ENCODE peak calls at places on chromosome 17, in four cellular contexts. Q, X, K and W are unnamed samples.

GRCh38 chr17:72120878-72121163 is at the start of gene SOX9:
- DNase-seq in Q (peak; percentile 92), X (peak; percentile 72), K (peak; percentile 96), W (no peak)

GRCh38 chr17:62627219-62627903 is at the start of gene MRC2:
- DNase-seq in Q (peak; percentile 68), K (peak; percentile 92), X (peak; percentile 63), W (no peak)

GRCh38 chr17:50203589-50204345 is 2.3 kb upstream of the COL1A1 start:
- DNase-seq in X (no peak), K (no peak), Q (no peak), W (no peak)

GRCh38 chr17:17093764-17094163 is 51.5 kb downstream of the MPRIP start:
- DNase-seq in K (no peak), Q (no peak), X (no peak), W (no peak)

GRCh38 chr17:27854163-27854562 is 39.0 kb downstream of the LYRM9 start:
- DNase-seq in K (no peak), Q (no peak), X (no peak), W (no peak)

GRCh38 chr17:28078443-28079229 is 36.2 kb downstream of the NLK start:
- DNase-seq in K (no peak), X (no peak), Q (no peak), W (no peak)

GRCh38 chr17:17125136-17126084 is 80.7 kb downstream of the PLD6 start:
- DNase-seq in K (no peak), X (no peak), Q (no peak), W (no peak)

GRCh38 chr17:33366998-33367397 is 73.9 kb upstream of the ASIC2 start:
- DNase-seq in K (no peak), X (no peak), Q (no peak), W (no peak)

GRCh38 chr17:59829217-59830006 is 63.3 kb downstream of the TUBD1 start:
- DNase-seq in K (no peak), Q (no peak), X (no peak), W (no peak)

GRCh38 chr17:3543453-3543852 is 14.2 kb downstream of the TRPV3 start:
- DNase-seq in X (no peak), K (no peak), Q (no peak), W (no peak)

GRCh38 chr17:15262291-15263205 is 2.6 kb downstream of the PMP22 start:
- DNase-seq in Q (peak; percentile 77), K (peak; percentile 97), X (peak; percentile 27), W (peak; percentile 44)

GRCh38 chr17:16343569-16343968 is 9.7 kb downstream of the CENPV start:
- DNase-seq in K (no peak), X (no peak), Q (no peak), W (no peak)

GRCh38 chr17:50658602-50659001 is 23.9 kb downstream of the ABCC3 start:
- DNase-seq in X (no peak), K (no peak), Q (no peak), W (no peak)

GRCh38 chr17:68302066-68302564 is 10.8 kb downstream of the ARSG start:
- DNase-seq in K (no peak), Q (no peak), X (no peak), W (no peak)

GRCh38 chr17:3271072-3271848 is 26.9 kb downstream of the OR3A1 start:
- DNase-seq in X (no peak), K (no peak), Q (no peak), W (no peak)

GRCh38 chr17:59845595-59846390 is 47.0 kb downstream of the TUBD1 start:
- DNase-seq in K (peak; percentile 77), Q (peak; percentile 65), X (no peak), W (no peak)

GRCh38 chr17:10316986-10317834 is 55.6 kb downstream of the MYH13 start:
- DNase-seq in X (peak; percentile 50), K (peak; percentile 93), Q (peak; percentile 70), W (no peak)

GRCh38 chr17:50532452-50533024 is at the start of gene EPN3:
- DNase-seq in X (no peak), Q (no peak), K (peak; percentile 90), W (no peak)

GRCh38 chr17:82065193-82065637 is 389 bp downstream of the DUS1L start:
- DNase-seq in K (no peak), X (no peak), Q (no peak), W (no peak)

GRCh38 chr17:36923814-36924221 is 13.5 kb upstream of the LHX1 start:
- DNase-seq in X (no peak), K (no peak), Q (no peak), W (no peak)

GRCh38 chr17:70317416-70317815 is 148.1 kb downstream of the KCNJ2 start:
- DNase-seq in X (no peak), K (no peak), Q (no peak), W (no peak)

GRCh38 chr17:66541461-66542182 is 239.2 kb downstream of the PRKCA start:
- DNase-seq in Q (no peak), X (no peak), K (no peak), W (no peak)

GRCh38 chr17:80460286-80460881 is 16.0 kb downstream of the NPTX1 start:
- DNase-seq in K (no peak), X (no peak), Q (no peak), W (no peak)

GRCh38 chr17:4477286-4477791 is 21.3 kb upstream of the SPNS2 start:
- DNase-seq in X (no peak), K (no peak), Q (no peak), W (no peak)

GRCh38 chr17:48954300-48954755 is 9.7 kb upstream of the SNF8 start:
- DNase-seq in Q (no peak), K (no peak), X (no peak), W (no peak)

GRCh38 chr17:64536913-64537312 is 30.1 kb downstream of the CEP95 start:
- DNase-seq in X (no peak), K (no peak), Q (no peak), W (no peak)

GRCh38 chr17:82457790-82458129 is 781 bp upstream of the NARF start:
- DNase-seq in X (no peak), K (no peak), Q (no peak), W (no peak)

GRCh38 chr17:58702045-58702476 is 9.7 kb downstream of the RAD51C start:
- DNase-seq in K (no peak), Q (no peak), X (no peak), W (no peak)

GRCh38 chr17:12667299-12667958 is 1.7 kb downstream of the MYOCD start:
- DNase-seq in K (no peak), X (no peak), Q (no peak), W (no peak)

GRCh38 chr17:69012895-69013805 is 47.6 kb downstream of the ABCA9 start:
- DNase-seq in Q (no peak), K (no peak), X (no peak), W (no peak)

GRCh38 chr17:39239640-39240314 is 14.0 kb upstream of the STAC2 start:
- DNase-seq in K (no peak), Q (peak; percentile 56), X (no peak), W (peak; percentile 78)
- TF ChIP-seq CTCF in K (no peak), Q (no peak), X (peak; percentile 68), W (peak; percentile 66)

GRCh38 chr17:18156976-18157280 is 26.7 kb upstream of the ALKBH5 start:
- DNase-seq in X (no peak), Q (no peak), K (no peak), W (no peak)

GRCh38 chr17:18155179-18155578 is 28.4 kb upstream of the ALKBH5 start:
- DNase-seq in Q (no peak), K (no peak), X (no peak), W (no peak)

GRCh38 chr17:18157354-18157985 is 26.2 kb upstream of the ALKBH5 start:
- DNase-seq in K (no peak), Q (no peak), X (no peak), W (no peak)

GRCh38 chr17:18158022-18158600 is 25.5 kb upstream of the ALKBH5 start:
- DNase-seq in K (peak; percentile 99), X (peak; percentile 31), Q (peak; percentile 97), W (no peak)

DNA sequence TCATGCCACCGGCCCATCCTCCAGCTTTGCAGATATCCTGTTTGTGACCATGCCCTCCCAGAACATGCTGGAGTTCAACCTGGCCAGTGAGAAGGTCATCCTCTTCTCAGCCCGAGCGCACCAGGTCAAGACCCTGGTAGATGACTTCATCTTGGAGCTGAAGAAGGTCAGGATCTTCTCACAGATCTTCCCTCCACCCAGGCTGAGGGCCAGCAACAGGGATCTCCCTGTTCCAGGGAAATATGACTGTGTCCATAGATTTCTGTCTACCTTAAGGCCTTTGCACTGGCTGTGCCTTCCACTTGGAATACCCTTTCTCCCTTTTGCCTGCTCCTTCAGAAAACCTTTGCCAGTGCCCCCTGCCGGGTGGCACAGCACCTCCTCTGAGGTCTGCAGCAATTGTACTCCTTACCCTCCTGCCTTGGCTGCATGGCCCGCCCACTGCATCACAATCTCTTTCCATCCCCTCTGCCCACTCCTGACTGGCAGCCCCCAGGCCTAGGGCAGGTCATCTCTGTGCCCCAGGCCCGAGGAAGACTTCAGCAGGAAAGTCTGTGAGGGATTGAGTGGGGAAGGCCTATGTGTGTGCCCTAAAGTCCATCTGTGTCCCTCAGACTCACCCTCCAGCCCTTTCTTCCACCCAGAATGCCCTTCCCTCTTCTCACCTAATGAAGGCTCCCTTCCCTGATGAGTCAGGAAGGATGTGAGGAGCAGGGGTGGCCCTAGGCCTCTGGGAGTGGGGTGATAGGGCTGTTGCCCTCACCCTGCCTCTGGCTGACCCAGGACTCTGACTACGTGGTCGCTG is 27.3 kb upstream of the ALKBH5 start:
- DNase-seq in X (no peak), Q (no peak), K (no peak), W (no peak)
- TF ChIP-seq CTCF in X (no peak), Q (no peak), K (no peak), W (no peak)

GRCh38 chr17:73325527-73325842 is 13.7 kb upstream of the CDC42EP4 start:
- DNase-seq in K (no peak), Q (no peak), X (no peak), W (no peak)
- TF ChIP-seq CTCF in K (no peak), Q (no peak), X (no peak), W (no peak)

GRCh38 chr17:43882761-43883415 is 24.4 kb downstream of the MPP2 start:
- DNase-seq in X (no peak), K (no peak), Q (no peak), W (no peak)

GRCh38 chr17:43892672-43892975 is 14.7 kb downstream of the MPP2 start:
- DNase-seq in K (no peak), Q (no peak), X (no peak), W (no peak)

GRCh38 chr17:43891851-43892671 is 15.3 kb downstream of the MPP2 start:
- DNase-seq in X (no peak), Q (no peak), K (no peak), W (no peak)

GRCh38 chr17:43890240-43890639 is 17.1 kb downstream of the MPP2 start:
- DNase-seq in K (no peak), Q (no peak), X (no peak), W (no peak)

GRCh38 chr17:43888548-43888947 is 18.8 kb downstream of the MPP2 start:
- DNase-seq in X (no peak), K (no peak), Q (no peak), W (peak; percentile 75)
- TF ChIP-seq CTCF in X (no peak), K (no peak), Q (no peak), W (no peak)

GRCh38 chr17:77634710-77635109 is 323.8 kb upstream of the TNRC6C start:
- DNase-seq in K (peak; percentile 13), X (no peak), Q (no peak), W (peak; percentile 65)
- TF ChIP-seq CTCF in K (no peak), X (no peak), Q (no peak), W (peak; percentile 35)